ENCODE peak calls at places on chromosomes 5 and 9, in ten cellular contexts. One of them, this sample, is unnamed.

GRCh38 chr5:181088289-181088688 is 42.7 kb downstream of the OR2V1 start:
- DNase-seq in fibroblast of pulmonary artery: no peak
- DNase-seq in AG20443: no peak
- DNase-seq in T47D: peak
- DNase-seq in foreskin fibroblast: no peak
- DNase-seq in effector memory CD8-positive, alpha-beta T cell: no peak
- DNase-seq in RPMI8226: peak
- DNase-seq in activated gamma-delta T cell: no peak
- DNase-seq in kidney tubule cell: no peak
- DNase-seq in MCF 10A: no peak
- DNase-seq in this sample: no peak

GRCh38 chr5:149680810-149681221 is 49.3 kb upstream of the PPARGC1B start:
- DNase-seq in fibroblast of pulmonary artery: no peak
- DNase-seq in AG20443: no peak
- DNase-seq in T47D: no peak
- DNase-seq in foreskin fibroblast: no peak
- DNase-seq in effector memory CD8-positive, alpha-beta T cell: no peak
- DNase-seq in RPMI8226: peak
- DNase-seq in activated gamma-delta T cell: no peak
- DNase-seq in kidney tubule cell: no peak
- DNase-seq in MCF 10A: no peak
- DNase-seq in this sample: no peak

GRCh38 chr9:136347472-136348256 is 15.9 kb downstream of the DNLZ start:
- DNase-seq in fibroblast of pulmonary artery: no peak
- DNase-seq in AG20443: peak
- DNase-seq in T47D: no peak
- DNase-seq in foreskin fibroblast: no peak
- DNase-seq in effector memory CD8-positive, alpha-beta T cell: no peak
- DNase-seq in RPMI8226: no peak
- DNase-seq in activated gamma-delta T cell: no peak
- DNase-seq in kidney tubule cell: no peak
- DNase-seq in MCF 10A: no peak
- DNase-seq in this sample: peak

GRCh38 chr9:95010431-95010838 is 283.9 kb downstream of the AOPEP start:
- DNase-seq in fibroblast of pulmonary artery: no peak
- DNase-seq in AG20443: no peak
- DNase-seq in T47D: no peak
- DNase-seq in foreskin fibroblast: no peak
- DNase-seq in effector memory CD8-positive, alpha-beta T cell: no peak
- DNase-seq in RPMI8226: no peak
- DNase-seq in activated gamma-delta T cell: no peak
- DNase-seq in kidney tubule cell: no peak
- DNase-seq in MCF 10A: no peak
- DNase-seq in this sample: no peak

GRCh38 chr5:143350790-143351603 is 52.5 kb downstream of the NR3C1 start:
- DNase-seq in fibroblast of pulmonary artery: peak
- DNase-seq in AG20443: peak
- DNase-seq in T47D: no peak
- DNase-seq in foreskin fibroblast: peak
- DNase-seq in effector memory CD8-positive, alpha-beta T cell: no peak
- DNase-seq in RPMI8226: no peak
- DNase-seq in activated gamma-delta T cell: no peak
- DNase-seq in kidney tubule cell: peak
- DNase-seq in MCF 10A: peak
- DNase-seq in this sample: peak

GRCh38 chr5:11878846-11879245 is 25.4 kb downstream of the CTNND2 start:
- DNase-seq in fibroblast of pulmonary artery: no peak
- DNase-seq in AG20443: no peak
- DNase-seq in T47D: no peak
- DNase-seq in foreskin fibroblast: no peak
- DNase-seq in effector memory CD8-positive, alpha-beta T cell: no peak
- DNase-seq in RPMI8226: peak
- DNase-seq in activated gamma-delta T cell: no peak
- DNase-seq in kidney tubule cell: no peak
- DNase-seq in MCF 10A: no peak
- DNase-seq in this sample: no peak

GRCh38 chr9:86909388-86909787 is 37.9 kb downstream of the GAS1 start:
- DNase-seq in fibroblast of pulmonary artery: peak
- DNase-seq in AG20443: peak
- DNase-seq in T47D: no peak
- DNase-seq in foreskin fibroblast: peak
- DNase-seq in effector memory CD8-positive, alpha-beta T cell: no peak
- DNase-seq in RPMI8226: no peak
- DNase-seq in activated gamma-delta T cell: no peak
- DNase-seq in kidney tubule cell: no peak
- DNase-seq in MCF 10A: no peak
- DNase-seq in this sample: peak

GRCh38 chr9:80547613-80548012 is 975.8 kb downstream of the TLE4 start:
- DNase-seq in fibroblast of pulmonary artery: no peak
- DNase-seq in AG20443: no peak
- DNase-seq in T47D: no peak
- DNase-seq in foreskin fibroblast: no peak
- DNase-seq in effector memory CD8-positive, alpha-beta T cell: no peak
- DNase-seq in RPMI8226: no peak
- DNase-seq in activated gamma-delta T cell: no peak
- DNase-seq in kidney tubule cell: no peak
- DNase-seq in MCF 10A: no peak
- DNase-seq in this sample: no peak

GRCh38 chr5:132500244-132500930 is 9.8 kb upstream of the IRF1 start:
- DNase-seq in fibroblast of pulmonary artery: no peak
- DNase-seq in AG20443: no peak
- DNase-seq in T47D: no peak
- DNase-seq in foreskin fibroblast: no peak
- DNase-seq in effector memory CD8-positive, alpha-beta T cell: no peak
- DNase-seq in RPMI8226: no peak
- DNase-seq in activated gamma-delta T cell: no peak
- DNase-seq in kidney tubule cell: no peak
- DNase-seq in MCF 10A: no peak
- DNase-seq in this sample: no peak

GRCh38 chr5:125698420-125698819 is 724.8 kb upstream of the GRAMD2B start:
- DNase-seq in fibroblast of pulmonary artery: no peak
- DNase-seq in AG20443: no peak
- DNase-seq in T47D: no peak
- DNase-seq in foreskin fibroblast: no peak
- DNase-seq in effector memory CD8-positive, alpha-beta T cell: no peak
- DNase-seq in RPMI8226: no peak
- DNase-seq in activated gamma-delta T cell: no peak
- DNase-seq in kidney tubule cell: no peak
- DNase-seq in MCF 10A: no peak
- DNase-seq in this sample: no peak

GRCh38 chr9:79623799-79624721 is 52.3 kb downstream of the TLE4 start:
- DNase-seq in fibroblast of pulmonary artery: peak
- DNase-seq in AG20443: no peak
- DNase-seq in T47D: no peak
- DNase-seq in foreskin fibroblast: no peak
- DNase-seq in effector memory CD8-positive, alpha-beta T cell: peak
- DNase-seq in RPMI8226: peak
- DNase-seq in activated gamma-delta T cell: no peak
- DNase-seq in kidney tubule cell: peak
- DNase-seq in MCF 10A: peak
- DNase-seq in this sample: no peak

GRCh38 chr5:55450050-55450765 is 84.6 kb downstream of the PLPP1 start:
- DNase-seq in fibroblast of pulmonary artery: peak
- DNase-seq in AG20443: peak
- DNase-seq in T47D: no peak
- DNase-seq in foreskin fibroblast: peak
- DNase-seq in effector memory CD8-positive, alpha-beta T cell: no peak
- DNase-seq in RPMI8226: no peak
- DNase-seq in activated gamma-delta T cell: no peak
- DNase-seq in kidney tubule cell: peak
- DNase-seq in MCF 10A: no peak
- DNase-seq in this sample: peak

GRCh38 chr5:83096660-83097334 is 19.4 kb downstream of the XRCC4 start:
- DNase-seq in fibroblast of pulmonary artery: no peak
- DNase-seq in AG20443: peak
- DNase-seq in T47D: no peak
- DNase-seq in foreskin fibroblast: peak
- DNase-seq in effector memory CD8-positive, alpha-beta T cell: no peak
- DNase-seq in RPMI8226: no peak
- DNase-seq in activated gamma-delta T cell: no peak
- DNase-seq in kidney tubule cell: no peak
- DNase-seq in MCF 10A: peak
- DNase-seq in this sample: no peak

GRCh38 chr9:127726871-127727270 is 8.2 kb downstream of the TOR2A start:
- DNase-seq in fibroblast of pulmonary artery: no peak
- DNase-seq in AG20443: no peak
- DNase-seq in T47D: no peak
- DNase-seq in foreskin fibroblast: no peak
- DNase-seq in effector memory CD8-positive, alpha-beta T cell: no peak
- DNase-seq in RPMI8226: no peak
- DNase-seq in activated gamma-delta T cell: no peak
- DNase-seq in kidney tubule cell: no peak
- DNase-seq in MCF 10A: no peak
- DNase-seq in this sample: no peak

GRCh38 chr9:109010676-109011655 is 2.3 kb downstream of the CTNNAL1 start:
- DNase-seq in fibroblast of pulmonary artery: peak
- DNase-seq in AG20443: peak
- DNase-seq in T47D: no peak
- DNase-seq in foreskin fibroblast: peak
- DNase-seq in effector memory CD8-positive, alpha-beta T cell: peak
- DNase-seq in RPMI8226: peak
- DNase-seq in activated gamma-delta T cell: no peak
- DNase-seq in kidney tubule cell: peak
- DNase-seq in MCF 10A: peak
- DNase-seq in this sample: peak